ENCODE peak calls at places on chromosomes 11 and 22, in seven cellular contexts. F, T, H, I, W, Q and K are unnamed samples.

GRCh38 chr11:65611028-65611757 is 2.8 kb downstream of the MAP3K11 start:
- DNase-seq in I (no peak), W (no peak), H (no peak), F (peak; percentile 75), Q (no peak), T (peak; percentile 68), K (no peak)

GRCh38 chr22:50221410-50222300 is 20.8 kb downstream of the SELENOO start:
- DNase-seq in H (no peak), Q (no peak), T (no peak), W (no peak), I (no peak), F (no peak), K (no peak)

GRCh38 chr11:122038543-122038942 is 77.5 kb downstream of the BLID start:
- DNase-seq in I (peak; percentile 51), H (peak; percentile 68), F (no peak), W (no peak), T (no peak), Q (no peak), K (peak; percentile 72)

GRCh38 chr11:68498313-68498712 is 37.8 kb downstream of the PPP6R3 start:
- DNase-seq in Q (no peak), F (no peak), H (no peak), T (no peak), W (no peak), I (no peak), K (no peak)

GRCh38 chr22:21929253-21929652 is 23.4 kb downstream of the PPM1F start:
- DNase-seq in F (no peak), Q (no peak), W (no peak), T (no peak), H (no peak), I (no peak), K (no peak)

GRCh38 chr11:76649964-76650363 is 20.6 kb downstream of the LRRC32 start:
- DNase-seq in I (no peak), F (no peak), Q (no peak), H (no peak), W (no peak), T (no peak), K (no peak)

GRCh38 chr11:90774727-90775572 is 552.1 kb upstream of the CHORDC1 start:
- DNase-seq in Q (no peak), I (no peak), T (peak; percentile 31), F (peak; percentile 22), W (no peak), H (no peak), K (no peak)

GRCh38 chr11:128894685-128895084 is 3.5 kb downstream of the KCNJ5 start:
- DNase-seq in F (no peak), H (no peak), I (no peak), W (no peak), Q (no peak), T (no peak), K (no peak)

GRCh38 chr22:39519681-39520053 is 695 bp upstream of the ATF4 start:
- DNase-seq in Q (no peak), I (no peak), H (no peak), T (peak; percentile 84), F (no peak), W (peak; percentile 61), K (no peak)

GRCh38 chr11:116831790-116832349 is 2.2 kb downstream of the APOC3 start:
- DNase-seq in I (no peak), W (no peak), Q (no peak), T (no peak), F (no peak), H (no peak), K (no peak)

GRCh38 chr22:46846154-46846831 is 83.8 kb downstream of the TBC1D22A start:
- DNase-seq in Q (no peak), W (no peak), I (no peak), H (peak; percentile 64), T (no peak), F (no peak), K (no peak)

GRCh38 chr11:57249384-57250319 is 12.6 kb upstream of the APLNR start:
- DNase-seq in F (peak; percentile 63), I (no peak), H (peak; percentile 62), Q (no peak), T (peak; percentile 74), W (peak; percentile 68), K (peak; percentile 20)

GRCh38 chr11:3626250-3626960 is 15.4 kb downstream of the ART5 start:
- DNase-seq in T (peak; percentile 73), F (no peak), Q (no peak), H (no peak), W (no peak), I (no peak), K (no peak)

GRCh38 chr11:45806937-45807791 is 2.2 kb downstream of the SLC35C1 start:
- DNase-seq in I (no peak), T (no peak), Q (no peak), H (no peak), F (no peak), W (no peak), K (no peak)

GRCh38 chr11:113666584-113666983 is 39.5 kb downstream of the TMPRSS5 start:
- DNase-seq in T (no peak), W (no peak), I (no peak), Q (no peak), H (no peak), F (no peak), K (no peak)

GRCh38 chr22:37178350-37179125 is 9.5 kb downstream of the C1QTNF6 start:
- DNase-seq in H (peak; percentile 20), F (peak; percentile 68), I (no peak), Q (no peak), W (peak; percentile 69), T (peak; percentile 49), K (no peak)

GRCh38 chr22:47376901-47377520 is 614.6 kb downstream of the TBC1D22A start:
- DNase-seq in I (no peak), W (no peak), F (no peak), Q (no peak), H (no peak), T (no peak), K (peak; percentile 3)

DNA sequence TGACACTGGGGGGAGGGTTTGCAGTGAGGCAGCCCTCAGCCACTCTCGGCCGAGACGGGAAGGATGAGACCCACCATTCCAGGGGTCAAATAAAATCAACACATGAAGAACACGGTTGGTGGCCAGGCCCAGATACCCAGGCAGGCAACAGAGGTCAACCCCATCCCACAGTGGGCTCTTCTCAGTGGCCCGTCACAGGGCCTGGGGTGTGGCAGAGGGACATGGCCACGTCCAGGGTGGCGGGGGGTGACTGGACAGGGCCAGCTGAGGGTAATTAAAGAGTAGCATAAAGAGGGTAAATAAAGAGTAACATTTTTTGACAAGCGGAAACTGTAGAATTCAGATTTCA is 188.4 kb downstream of the ARHGAP42 start:
- DNase-seq in I (no peak), T (no peak), W (no peak), Q (no peak), H (no peak), F (no peak), K (no peak)
- H3K4me3 ChIP-seq in I (no peak overlapping the region), T (no peak overlapping the region), W (no peak overlapping the region), Q (no peak overlapping the region), H (no peak overlapping the region), F (no peak overlapping the region), K (no peak overlapping the region)

GRCh38 chr11:109109150-109109549 is 312.8 kb upstream of the C11orf87 start:
- DNase-seq in H (no peak), T (no peak), W (no peak), I (no peak), Q (no peak), F (no peak), K (no peak)

GRCh38 chr11:109109916-109110315 is 312.1 kb upstream of the C11orf87 start:
- DNase-seq in W (no peak), Q (no peak), T (no peak), I (no peak), H (no peak), F (no peak), K (no peak)

GRCh38 chr11:109106201-109106906 is 315.6 kb upstream of the C11orf87 start:
- DNase-seq in T (no peak), W (no peak), I (no peak), Q (no peak), H (no peak), F (no peak), K (no peak)
- TF ChIP-seq CTCF in T (no peak), W (no peak), I (no peak), Q (no peak), H (no peak), F (no peak), K (no peak)

GRCh38 chr11:8234425-8234821 is 29.3 kb downstream of the LMO1 start:
- DNase-seq in Q (no peak), I (no peak), H (no peak), W (peak; percentile 76), T (no peak), F (no peak), K (no peak)

GRCh38 chr11:8234910-8235309 is 28.8 kb downstream of the LMO1 start:
- DNase-seq in W (no peak), H (no peak), Q (no peak), T (no peak), F (no peak), I (no peak), K (no peak)

GRCh38 chr11:8237453-8237852 is 26.2 kb downstream of the LMO1 start:
- DNase-seq in W (no peak), F (no peak), I (no peak), Q (no peak), T (no peak), H (no peak), K (no peak)

GRCh38 chr11:8233691-8234424 is 29.8 kb downstream of the LMO1 start:
- DNase-seq in F (no peak), T (peak; percentile 65), H (peak; percentile 47), Q (no peak), I (peak; percentile 32), W (peak; percentile 51), K (peak; percentile 26)

DNA sequence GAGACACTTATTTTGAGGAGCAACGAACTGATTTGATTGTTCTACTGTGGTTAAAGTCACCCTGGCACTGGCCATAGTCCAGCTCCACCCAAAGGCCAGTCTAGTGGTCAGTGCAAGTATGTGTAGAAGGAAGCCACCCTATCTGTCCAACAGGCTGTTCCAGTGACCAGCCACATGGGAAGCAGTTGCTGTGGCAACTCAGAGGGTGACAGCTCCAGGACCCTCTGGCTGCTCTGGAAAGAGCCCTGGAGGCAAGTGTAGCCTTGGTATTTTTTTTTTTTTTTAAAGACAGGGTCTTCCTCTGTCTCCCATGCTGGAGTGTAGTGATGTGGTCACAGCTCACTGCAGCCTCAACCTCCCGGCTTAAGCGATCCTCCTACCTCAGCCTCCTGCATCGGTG is 27.8 kb downstream of the LMO1 start:
- DNase-seq in W (no peak), I (no peak), H (no peak), T (no peak), F (no peak), Q (no peak), K (no peak)
- H3K4me3 ChIP-seq in W (no peak overlapping the region), I (no peak overlapping the region), H (no peak overlapping the region), T (no peak overlapping the region), F (no peak overlapping the region), Q (no peak overlapping the region), K (no peak overlapping the region)

DNA sequence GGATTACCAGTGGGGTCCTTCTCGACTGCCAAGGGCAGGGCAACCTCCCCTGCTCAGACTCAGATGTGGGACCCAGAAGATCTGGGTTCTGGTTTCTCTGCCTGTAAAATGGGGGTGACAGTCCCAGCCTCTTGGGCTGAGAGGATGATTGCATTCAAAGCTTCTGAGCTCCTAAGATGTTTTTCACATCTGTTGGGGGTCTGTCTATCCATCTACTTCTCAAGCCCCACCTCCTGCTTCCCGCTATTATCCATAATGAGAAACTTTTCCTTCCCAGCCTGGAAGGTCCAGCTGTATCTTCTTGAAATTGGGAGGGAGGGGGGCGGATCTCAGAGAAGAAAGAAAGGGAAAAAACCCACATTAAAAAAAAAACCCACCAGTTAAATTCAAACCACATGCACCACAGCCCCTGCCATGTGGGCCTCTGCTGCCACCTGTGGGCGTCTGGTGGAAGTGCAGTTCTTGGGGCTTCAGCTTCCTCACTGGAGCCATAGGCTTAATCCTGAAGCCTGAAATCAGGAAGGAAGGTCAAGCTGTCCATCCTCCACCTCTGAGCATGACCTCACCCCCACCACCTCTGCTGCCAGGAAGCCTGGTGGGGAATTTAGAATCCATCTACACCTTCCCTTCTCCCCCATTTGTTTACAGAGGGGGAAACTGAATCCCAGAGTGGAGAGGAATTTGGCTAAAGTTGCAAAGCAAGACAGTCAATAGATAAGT is 27.3 kb downstream of the ARHGEF17 start:
- DNase-seq in T (peak; percentile 90), H (peak; percentile 84), W (peak; percentile 73), Q (peak; percentile 36), F (peak; percentile 74), I (no peak), K (peak; percentile 81)
- TF ChIP-seq CTCF in T (peak; percentile 99), H (peak; percentile 99), W (peak; percentile 97), Q (peak; percentile 99), F (peak; percentile 97), I (peak; percentile 96), K (peak; percentile 99)